ENCODE peak calls at places on chromosomes 1 and 21, in five cellular contexts. W, F, E, H and B are unnamed samples.

GRCh38 chr21:46069166-46069565 is 28.7 kb upstream of the COL6A2 start:
- DNase-seq in W (no peak), H (no peak), F (no peak), E (no peak), B (no peak)

GRCh38 chr1:110136911-110137310 is 13.4 kb upstream of the SLC6A17 start:
- DNase-seq in W (no peak), E (no peak), F (no peak), H (no peak), B (no peak)

GRCh38 chr21:44948426-44949120 is 8.7 kb downstream of the SLX9 start:
- DNase-seq in W (no peak), H (no peak), E (no peak), F (no peak), B (no peak)

GRCh38 chr1:23837905-23838304 is 12.7 kb upstream of the HMGCL start:
- DNase-seq in W (no peak), F (no peak), H (no peak), E (no peak), B (no peak)

GRCh38 chr21:33395866-33396265 is 7.3 kb upstream of the IFNGR2 start:
- DNase-seq in W (no peak), H (peak; percentile 59), E (no peak), F (no peak), B (no peak)

GRCh38 chr1:2506901-2507565 is 19.4 kb downstream of the PANK4 start:
- DNase-seq in E (no peak), W (no peak), H (no peak), F (no peak), B (no peak)

GRCh38 chr1:201444792-201445191 is 23.3 kb upstream of the TNNI1 start:
- DNase-seq in W (no peak), H (no peak), F (no peak), E (no peak), B (no peak)

GRCh38 chr1:2165636-2166035 is 28.9 kb downstream of the FAAP20 start:
- DNase-seq in F (no peak), E (no peak), H (no peak), W (no peak), B (no peak)

GRCh38 chr1:71074681-71075080 is 6.2 kb downstream of the ZRANB2 start:
- DNase-seq in F (no peak), H (no peak), W (no peak), E (no peak), B (no peak)

GRCh38 chr1:205936846-205937707 is 6.2 kb downstream of the SLC26A9 start:
- DNase-seq in H (peak; percentile 68), W (no peak), F (no peak), E (no peak), B (no peak)

GRCh38 chr1:1084372-1085170 is 10.5 kb upstream of the RNF223 start:
- DNase-seq in H (no peak), F (no peak), E (no peak), W (no peak), B (no peak)

GRCh38 chr1:94873520-94874351 is 53.2 kb downstream of the CNN3 start:
- DNase-seq in F (peak; percentile 43), H (peak; percentile 57), W (no peak), E (no peak), B (no peak)

GRCh38 chr1:20370628-20371200 is 80.0 kb downstream of the VWA5B1 start:
- DNase-seq in W (peak; percentile 42), H (no peak), E (no peak), F (no peak), B (no peak)

GRCh38 chr1:88701275-88701674 is 17.2 kb downstream of the PKN2 start:
- DNase-seq in W (no peak), H (no peak), E (no peak), F (no peak), B (no peak)

GRCh38 chr1:5279127-5279526 is 624.7 kb downstream of the AJAP1 start:
- DNase-seq in E (no peak), F (no peak), W (peak; percentile 4), H (no peak), B (no peak)

GRCh38 chr1:80542231-80542630 is 1258.5 kb upstream of the ADGRL2 start:
- DNase-seq in H (peak; percentile 81), E (no peak), F (no peak), W (no peak), B (no peak)

GRCh38 chr1:186878356-186878755 is 49.6 kb downstream of the PLA2G4A start:
- DNase-seq in H (no peak), W (no peak), F (no peak), E (no peak), B (no peak)

GRCh38 chr1:235011599-235012435 is 116.8 kb downstream of the TOMM20 start:
- DNase-seq in W (peak; percentile 86), H (peak; percentile 100), F (peak; percentile 80), E (no peak), B (peak; percentile 59)

GRCh38 chr1:15038232-15039016 is 115.1 kb upstream of the TMEM51 start:
- DNase-seq in H (peak; percentile 33), F (no peak), E (no peak), W (no peak), B (no peak)

GRCh38 chr1:175192111-175192629 is 406 bp downstream of the KIAA0040 start:
- DNase-seq in E (peak; percentile 37), F (peak; percentile 71), H (no peak), W (peak; percentile 86), B (no peak)

GRCh38 chr1:201622824-201623223 is 83.9 kb downstream of the NAV1 start:
- DNase-seq in H (no peak), E (no peak), W (no peak), F (no peak), B (no peak)

GRCh38 chr1:230306158-230306557 is 120.0 kb downstream of the PGBD5 start:
- DNase-seq in H (no peak), E (no peak), F (no peak), W (peak; percentile 22), B (no peak)

GRCh38 chr1:199038188-199038587 is 399.3 kb downstream of the PTPRC start:
- DNase-seq in E (no peak), W (no peak), H (no peak), F (no peak), B (no peak)

GRCh38 chr1:154884868-154885706 is 15.0 kb upstream of the KCNN3 start:
- DNase-seq in E (no peak), F (no peak), W (peak; percentile 57), H (no peak), B (no peak)

DNA sequence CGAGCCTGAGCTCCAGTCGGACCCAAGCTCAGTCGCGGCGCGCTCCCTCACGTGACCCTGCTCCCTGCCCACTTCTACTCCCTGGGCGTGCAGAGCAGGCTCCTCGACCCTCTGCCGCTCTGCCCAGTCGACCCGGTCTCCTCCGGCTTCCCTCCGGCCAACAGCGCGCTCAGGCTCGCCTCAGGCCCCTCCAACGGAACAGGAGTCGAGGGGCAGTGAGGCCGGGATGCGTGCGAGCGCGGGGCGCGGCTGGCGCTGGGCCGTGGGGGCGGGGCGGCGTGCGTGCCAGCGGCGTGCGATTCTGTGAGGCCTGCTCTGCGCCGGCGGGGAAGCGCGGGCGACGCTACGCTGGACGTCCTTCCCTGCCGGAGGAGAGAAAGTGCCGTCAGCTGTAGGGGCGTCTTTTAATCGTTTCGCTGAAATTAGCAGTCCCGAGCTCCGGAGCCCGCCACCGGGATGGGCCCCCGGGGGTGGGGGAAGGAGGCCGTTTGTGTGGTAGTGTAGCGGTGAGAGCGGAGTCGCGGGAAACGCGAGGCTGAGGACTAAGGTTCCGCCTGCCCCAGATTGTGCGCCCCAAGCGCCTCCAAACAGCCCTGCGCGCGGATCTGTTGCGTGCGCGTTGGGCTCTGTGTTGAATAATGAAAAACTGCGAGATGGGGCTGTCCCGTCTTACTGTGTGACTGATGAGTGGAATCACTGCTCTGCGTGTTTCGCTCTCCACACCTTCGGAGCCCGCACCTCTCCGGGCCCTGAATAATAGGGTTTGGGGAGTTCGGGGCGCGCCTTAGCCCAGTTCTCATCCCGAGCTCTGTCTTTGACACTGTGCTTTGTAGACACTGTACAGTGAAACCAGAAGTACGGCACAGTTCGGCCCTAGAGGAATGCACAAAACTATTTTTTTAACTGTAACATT is at the start of gene ACBD6:
- DNase-seq in H (peak; percentile 83), W (peak; percentile 92), E (peak; percentile 59), F (peak; percentile 77), B (peak; percentile 42)
- TF ChIP-seq POLR2A in H (peak; percentile 73), W (peak; percentile 38), E (peak; percentile 31), F (peak; percentile 9), B (peak; percentile 57)

GRCh38 chr1:24920155-24920925 is 9.7 kb downstream of the RUNX3 start:
- DNase-seq in W (peak; percentile 84), F (peak; percentile 35), H (peak; percentile 74), E (peak; percentile 28), B (no peak)

GRCh38 chr1:24918370-24918769 is 11.7 kb downstream of the RUNX3 start:
- DNase-seq in W (no peak), E (no peak), F (no peak), H (no peak), B (no peak)

GRCh38 chr1:24917327-24918074 is 12.6 kb downstream of the RUNX3 start:
- DNase-seq in E (no peak), W (no peak), F (no peak), H (no peak), B (no peak)

GRCh38 chr1:24921938-24922662 is 8.0 kb downstream of the RUNX3 start:
- DNase-seq in E (no peak), W (no peak), F (no peak), H (no peak), B (no peak)

GRCh38 chr1:24918995-24919605 is 11.0 kb downstream of the RUNX3 start:
- DNase-seq in F (no peak), E (no peak), W (no peak), H (no peak), B (no peak)
- TF ChIP-seq POLR2A in F (no peak), E (no peak), W (no peak), H (no peak), B (no peak)

GRCh38 chr1:11042995-11043874 is 3.8 kb downstream of the MASP2 start:
- DNase-seq in H (no peak), W (peak; percentile 43), E (no peak), F (no peak), B (no peak)
- TF ChIP-seq POLR2A in H (no peak), W (no peak), E (no peak), F (no peak), B (no peak)

DNA sequence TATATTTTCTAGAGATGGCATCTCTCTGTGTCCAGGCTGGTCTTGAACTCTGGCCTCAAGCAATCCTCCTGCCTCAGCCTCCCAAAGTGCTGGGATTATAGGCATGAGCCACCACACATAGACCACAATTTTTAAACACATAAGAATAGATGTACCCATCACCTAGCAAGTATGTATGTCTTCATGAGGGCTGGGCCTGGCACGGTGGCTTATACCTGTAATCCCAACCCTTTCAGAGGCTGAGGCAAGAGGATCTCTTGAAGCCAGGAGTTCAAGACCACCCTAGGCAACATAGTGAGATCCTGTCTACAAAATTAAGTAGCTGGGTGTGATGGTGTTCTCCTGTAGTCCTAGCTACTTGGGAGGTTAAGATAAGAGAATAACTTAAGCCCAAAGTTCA is 13.8 kb downstream of the UQCRH start:
- DNase-seq in W (no peak), E (no peak), F (no peak), H (no peak), B (no peak)
- TF ChIP-seq POLR2A in W (no peak), E (no peak), F (no peak), H (no peak), B (no peak)

DNA sequence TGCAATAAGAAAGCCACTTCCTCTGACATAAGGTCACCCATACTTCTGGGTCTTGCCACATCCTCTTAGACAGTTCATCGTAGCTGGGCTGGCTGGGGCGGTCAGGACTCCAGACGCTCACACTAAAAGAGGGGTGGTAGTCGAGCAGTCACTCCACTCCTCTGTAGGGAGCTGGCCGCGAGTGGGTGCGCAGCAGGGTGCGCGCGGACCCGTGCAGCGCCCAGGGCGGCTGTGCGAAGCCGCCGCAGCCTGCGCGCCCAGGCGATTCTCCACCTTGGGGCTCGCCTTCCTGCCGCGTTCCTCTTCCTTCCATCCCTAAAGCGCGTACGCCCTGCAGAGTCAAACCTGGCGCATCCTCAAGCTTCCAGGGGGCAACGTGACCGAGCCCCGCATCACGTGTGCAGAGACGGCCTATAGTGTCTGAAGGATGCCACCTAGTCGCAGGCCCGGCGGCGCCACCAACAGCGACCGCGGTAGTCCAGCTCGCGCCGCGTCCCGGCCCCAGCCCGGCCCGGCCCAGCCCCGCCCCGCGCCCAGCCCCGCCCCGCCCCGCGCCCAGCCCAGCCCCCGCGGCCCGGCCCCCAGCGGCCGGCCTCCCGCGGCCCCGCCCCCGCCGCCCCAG is 360 bp upstream of the PRDX6 start:
- DNase-seq in E (peak; percentile 80), F (peak; percentile 91), W (peak; percentile 97), H (peak; percentile 78), B (peak; percentile 77)
- TF ChIP-seq POLR2A in E (peak; percentile 52), F (no peak), W (peak; percentile 27), H (peak; percentile 37), B (no peak)